ENCODE peak calls at places on chromosomes 13 and 19, in seven cellular contexts. One of them, this sample, is unnamed.
A peak's percentile ranks its signal among the peaks of the same experiment; 100 is the strongest.

GRCh38 chr13:110126391-110126961 is 180.5 kb downstream of the COL4A1 start:
- DNase-seq in body of pancreas: no peak
- DNase-seq in heart left ventricle: peak; percentile 78
- DNase-seq in tibial nerve: no peak
- DNase-seq in A549: no peak
- DNase-seq in H1: no peak
- DNase-seq in esophagus squamous epithelium: no peak
- DNase-seq in this sample: no peak

GRCh38 chr19:53870485-53870844 is 2.8 kb downstream of the MYADM start:
- DNase-seq in body of pancreas: peak; percentile 32
- DNase-seq in heart left ventricle: no peak
- DNase-seq in tibial nerve: no peak
- DNase-seq in A549: no peak
- DNase-seq in H1: no peak
- DNase-seq in esophagus squamous epithelium: no peak
- DNase-seq in this sample: no peak

GRCh38 chr19:11203194-11204075 is 6.1 kb upstream of the KANK2 start:
- DNase-seq in body of pancreas: peak; percentile 60
- DNase-seq in heart left ventricle: peak; percentile 82
- DNase-seq in tibial nerve: peak; percentile 76
- DNase-seq in A549: peak; percentile 72
- DNase-seq in H1: peak; percentile 46
- DNase-seq in esophagus squamous epithelium: no peak
- DNase-seq in this sample: peak; percentile 73

GRCh38 chr19:34220472-34221063 is 33.8 kb upstream of the GARRE1 start:
- DNase-seq in body of pancreas: peak; percentile 73
- DNase-seq in heart left ventricle: peak; percentile 63
- DNase-seq in tibial nerve: peak; percentile 86
- DNase-seq in A549: peak; percentile 87
- DNase-seq in H1: no peak
- DNase-seq in esophagus squamous epithelium: no peak
- DNase-seq in this sample: peak; percentile 88

GRCh38 chr19:55116232-55117062 is 990 bp downstream of the PPP1R12C start:
- DNase-seq in body of pancreas: peak; percentile 33
- DNase-seq in heart left ventricle: peak; percentile 77
- DNase-seq in tibial nerve: peak; percentile 67
- DNase-seq in A549: peak; percentile 91
- DNase-seq in H1: no peak
- DNase-seq in esophagus squamous epithelium: no peak
- DNase-seq in this sample: peak; percentile 50

GRCh38 chr19:51368366-51369282 is at the start of gene CLDND2:
- DNase-seq in body of pancreas: no peak
- DNase-seq in heart left ventricle: no peak
- DNase-seq in tibial nerve: no peak
- DNase-seq in A549: no peak
- DNase-seq in H1: no peak
- DNase-seq in esophagus squamous epithelium: no peak
- DNase-seq in this sample: no peak

GRCh38 chr19:1631557-1632100 is 20.8 kb downstream of the TCF3 start:
- DNase-seq in body of pancreas: no peak
- DNase-seq in heart left ventricle: no peak
- DNase-seq in tibial nerve: no peak
- DNase-seq in A549: no peak
- DNase-seq in H1: no peak
- DNase-seq in esophagus squamous epithelium: no peak
- DNase-seq in this sample: no peak

GRCh38 chr13:89862691-89863036 is 1484.8 kb upstream of the MIR17HG start:
- DNase-seq in body of pancreas: no peak
- DNase-seq in heart left ventricle: no peak
- DNase-seq in tibial nerve: no peak
- DNase-seq in A549: no peak
- DNase-seq in H1: no peak
- DNase-seq in esophagus squamous epithelium: no peak
- DNase-seq in this sample: no peak

GRCh38 chr19:3186377-3186688 is 603 bp downstream of the NCLN start:
- DNase-seq in body of pancreas: peak; percentile 29
- DNase-seq in heart left ventricle: no peak
- DNase-seq in tibial nerve: no peak
- DNase-seq in A549: no peak
- DNase-seq in H1: no peak
- DNase-seq in esophagus squamous epithelium: no peak
- DNase-seq in this sample: no peak

GRCh38 chr19:3186891-3187661 is 1.3 kb downstream of the NCLN start:
- DNase-seq in body of pancreas: no peak
- DNase-seq in heart left ventricle: no peak
- DNase-seq in tibial nerve: no peak
- DNase-seq in A549: no peak
- DNase-seq in H1: no peak
- DNase-seq in esophagus squamous epithelium: no peak
- DNase-seq in this sample: no peak

GRCh38 chr19:3184847-3185481 is 766 bp upstream of the NCLN start:
- DNase-seq in body of pancreas: peak; percentile 75
- DNase-seq in heart left ventricle: peak; percentile 76
- DNase-seq in tibial nerve: peak; percentile 75
- DNase-seq in A549: peak; percentile 28
- DNase-seq in H1: no peak
- DNase-seq in esophagus squamous epithelium: peak; percentile 60
- DNase-seq in this sample: peak; percentile 93

GRCh38 chr19:3183721-3184641 is 1.7 kb upstream of the NCLN start:
- DNase-seq in body of pancreas: no peak
- DNase-seq in heart left ventricle: no peak
- DNase-seq in tibial nerve: no peak
- DNase-seq in A549: no peak
- DNase-seq in H1: no peak
- DNase-seq in esophagus squamous epithelium: no peak
- DNase-seq in this sample: peak; percentile 86

DNA sequence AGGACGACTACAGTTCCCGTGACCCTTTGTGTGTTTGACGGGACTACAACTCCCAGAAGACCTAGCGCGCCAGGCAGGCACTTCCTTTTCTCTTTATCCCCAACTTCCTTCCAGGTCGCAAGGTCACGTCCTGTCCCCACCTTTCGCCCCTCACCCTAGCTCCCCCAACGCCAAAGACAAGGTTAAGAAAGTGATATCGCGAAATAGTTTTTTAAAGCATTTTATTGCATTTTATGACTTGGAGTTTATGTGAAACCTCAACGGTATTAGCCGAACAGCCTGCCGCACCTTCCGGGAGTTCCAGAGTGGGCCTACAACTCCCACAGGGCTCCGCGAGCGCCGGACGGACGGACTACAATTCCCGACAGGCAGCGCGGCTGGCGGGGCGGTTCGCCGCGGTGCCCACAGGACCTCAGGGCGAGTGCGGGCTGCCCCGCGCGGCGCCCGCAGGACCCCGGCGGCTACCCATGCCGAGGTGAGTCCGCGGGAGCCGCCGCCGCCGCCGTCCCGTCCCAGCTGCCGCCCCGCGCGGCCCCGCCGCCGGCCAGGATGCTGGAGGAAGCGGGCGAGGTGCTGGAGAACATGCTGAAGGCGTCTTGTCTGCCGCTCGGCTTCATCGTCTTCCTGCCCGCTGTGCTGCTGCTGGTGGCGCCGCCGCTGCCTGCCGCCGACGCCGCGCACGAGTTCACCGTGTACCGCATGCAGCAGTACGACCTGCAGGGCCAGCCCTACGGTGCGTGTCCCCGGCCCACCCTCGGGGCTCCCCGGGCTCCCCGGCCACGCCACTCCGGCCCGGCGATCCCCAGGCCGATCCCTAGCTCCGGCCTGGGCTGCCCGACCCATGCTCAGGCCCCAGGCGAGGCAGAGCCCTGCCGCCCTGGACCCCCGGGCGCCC is at the start of gene NCLN:
- DNase-seq in body of pancreas: peak; percentile 95
- DNase-seq in heart left ventricle: peak; percentile 95
- DNase-seq in tibial nerve: peak; percentile 95
- DNase-seq in A549: peak; percentile 42
- DNase-seq in H1: peak; percentile 70
- DNase-seq in esophagus squamous epithelium: peak; percentile 77
- DNase-seq in this sample: peak; percentile 96
- TF ChIP-seq POLR2A in body of pancreas: peak; percentile 15
- TF ChIP-seq POLR2A in heart left ventricle: peak; percentile 39
- TF ChIP-seq POLR2A in tibial nerve: peak; percentile 56
- TF ChIP-seq POLR2A in A549: peak; percentile 48
- TF ChIP-seq POLR2A in H1: no peak
- TF ChIP-seq POLR2A in esophagus squamous epithelium: no peak
- TF ChIP-seq POLR2A in this sample: peak; percentile 71

GRCh38 chr19:7919681-7920519 is at the start of gene SNAPC2:
- DNase-seq in body of pancreas: peak; percentile 98
- DNase-seq in heart left ventricle: peak; percentile 97
- DNase-seq in tibial nerve: peak; percentile 95
- DNase-seq in A549: peak; percentile 60
- DNase-seq in H1: peak; percentile 80
- DNase-seq in esophagus squamous epithelium: peak; percentile 82
- DNase-seq in this sample: peak; percentile 99
- TF ChIP-seq POLR2A in body of pancreas: no peak
- TF ChIP-seq POLR2A in heart left ventricle: peak; percentile 74
- TF ChIP-seq POLR2A in tibial nerve: peak; percentile 40
- TF ChIP-seq POLR2A in A549: peak; percentile 51
- TF ChIP-seq POLR2A in H1: no peak
- TF ChIP-seq POLR2A in esophagus squamous epithelium: no peak
- TF ChIP-seq POLR2A in this sample: no peak

GRCh38 chr19:4816388-4817165 is 14.9 kb downstream of the TICAM1 start:
- DNase-seq in body of pancreas: no peak
- DNase-seq in heart left ventricle: no peak
- DNase-seq in tibial nerve: no peak
- DNase-seq in A549: no peak
- DNase-seq in H1: no peak
- DNase-seq in esophagus squamous epithelium: no peak
- DNase-seq in this sample: no peak
- TF ChIP-seq POLR2A in body of pancreas: no peak
- TF ChIP-seq POLR2A in heart left ventricle: no peak
- TF ChIP-seq POLR2A in tibial nerve: no peak
- TF ChIP-seq POLR2A in A549: no peak
- TF ChIP-seq POLR2A in H1: no peak
- TF ChIP-seq POLR2A in esophagus squamous epithelium: no peak
- TF ChIP-seq POLR2A in this sample: no peak

GRCh38 chr19:7564866-7565265 is 29.3 kb downstream of the PNPLA6 start:
- DNase-seq in body of pancreas: no peak
- DNase-seq in heart left ventricle: no peak
- DNase-seq in tibial nerve: no peak
- DNase-seq in A549: no peak
- DNase-seq in H1: no peak
- DNase-seq in esophagus squamous epithelium: no peak
- DNase-seq in this sample: no peak

GRCh38 chr19:7561229-7561806 is 25.8 kb downstream of the PNPLA6 start:
- DNase-seq in body of pancreas: no peak
- DNase-seq in heart left ventricle: no peak
- DNase-seq in tibial nerve: no peak
- DNase-seq in A549: no peak
- DNase-seq in H1: no peak
- DNase-seq in esophagus squamous epithelium: no peak
- DNase-seq in this sample: no peak

GRCh38 chr19:7560271-7560670 is 24.8 kb downstream of the PNPLA6 start:
- DNase-seq in body of pancreas: no peak
- DNase-seq in heart left ventricle: no peak
- DNase-seq in tibial nerve: no peak
- DNase-seq in A549: no peak
- DNase-seq in H1: no peak
- DNase-seq in esophagus squamous epithelium: no peak
- DNase-seq in this sample: no peak

GRCh38 chr19:7562646-7563393 is 27.3 kb downstream of the PNPLA6 start:
- DNase-seq in body of pancreas: no peak
- DNase-seq in heart left ventricle: no peak
- DNase-seq in tibial nerve: no peak
- DNase-seq in A549: no peak
- DNase-seq in H1: no peak
- DNase-seq in esophagus squamous epithelium: no peak
- DNase-seq in this sample: no peak

GRCh38 chr19:7565332-7565731 is 29.8 kb downstream of the PNPLA6 start:
- DNase-seq in body of pancreas: no peak
- DNase-seq in heart left ventricle: no peak
- DNase-seq in tibial nerve: no peak
- DNase-seq in A549: no peak
- DNase-seq in H1: no peak
- DNase-seq in esophagus squamous epithelium: no peak
- DNase-seq in this sample: no peak
- TF ChIP-seq POLR2A in body of pancreas: no peak
- TF ChIP-seq POLR2A in heart left ventricle: no peak
- TF ChIP-seq POLR2A in tibial nerve: no peak
- TF ChIP-seq POLR2A in A549: no peak
- TF ChIP-seq POLR2A in H1: no peak
- TF ChIP-seq POLR2A in esophagus squamous epithelium: no peak
- TF ChIP-seq POLR2A in this sample: no peak

GRCh38 chr13:38981096-38981495 is 9.5 kb downstream of the STOML3 start:
- DNase-seq in body of pancreas: no peak
- DNase-seq in heart left ventricle: no peak
- DNase-seq in tibial nerve: no peak
- DNase-seq in A549: no peak
- DNase-seq in H1: no peak
- DNase-seq in esophagus squamous epithelium: no peak
- DNase-seq in this sample: no peak

GRCh38 chr13:38980628-38981078 is 10.0 kb downstream of the STOML3 start:
- DNase-seq in body of pancreas: no peak
- DNase-seq in heart left ventricle: no peak
- DNase-seq in tibial nerve: no peak
- DNase-seq in A549: no peak
- DNase-seq in H1: no peak
- DNase-seq in esophagus squamous epithelium: no peak
- DNase-seq in this sample: no peak

DNA sequence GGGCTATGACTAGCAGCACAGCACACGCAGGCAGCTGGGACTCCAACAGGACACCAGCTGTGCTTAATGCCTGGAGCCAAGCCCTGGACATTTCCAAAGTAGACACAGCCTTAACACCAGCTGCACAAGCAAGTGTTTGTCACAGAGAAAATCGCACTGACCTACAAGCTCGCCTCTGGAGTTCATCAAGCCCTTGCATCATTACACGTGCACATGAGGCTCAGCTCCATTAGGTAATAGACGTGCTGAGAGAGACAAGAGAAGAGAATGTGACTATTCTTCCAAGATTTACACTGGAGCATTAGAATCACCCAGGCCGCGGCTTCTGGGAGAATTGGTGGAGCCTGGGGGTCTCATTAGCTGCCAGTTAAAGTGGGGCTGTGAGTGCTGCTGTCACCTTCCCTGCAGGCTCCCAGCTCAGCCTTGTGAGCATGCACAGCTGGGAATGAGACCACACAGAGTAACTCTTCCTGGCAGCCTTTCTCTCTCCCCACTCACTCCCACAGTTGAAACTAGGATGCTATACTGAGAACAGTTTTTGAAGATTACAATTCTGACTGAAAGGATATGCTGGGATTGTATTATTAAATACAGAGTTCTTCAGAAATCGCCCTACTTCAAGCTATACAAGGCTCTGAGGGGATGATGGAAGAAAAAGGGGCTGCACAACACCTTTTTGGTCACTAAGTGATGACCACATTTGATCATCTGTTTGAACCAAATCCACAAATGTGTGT is 10.6 kb downstream of the STOML3 start:
- DNase-seq in body of pancreas: peak; percentile 51
- DNase-seq in heart left ventricle: peak; percentile 57
- DNase-seq in tibial nerve: peak; percentile 48
- DNase-seq in A549: no peak
- DNase-seq in H1: no peak
- DNase-seq in esophagus squamous epithelium: no peak
- DNase-seq in this sample: no peak
- TF ChIP-seq POLR2A in body of pancreas: no peak
- TF ChIP-seq POLR2A in heart left ventricle: no peak
- TF ChIP-seq POLR2A in tibial nerve: no peak
- TF ChIP-seq POLR2A in A549: no peak
- TF ChIP-seq POLR2A in H1: no peak
- TF ChIP-seq POLR2A in esophagus squamous epithelium: no peak
- TF ChIP-seq POLR2A in this sample: no peak